ENCODE peak calls at places on chromosomes 12 and 14, in ten cellular contexts. U is LoVo; W is aorta; G is activated gamma-delta T cell; R is kidney epithelial cell; S is hepatocyte; J is cardiac muscle cell; D is CD8-positive, alpha-beta memory T cell; V is mesenchymal stem cell; T is Caki2. Z is an unnamed sample.

GRCh38 chr14:68552597-68552996 is 240.3 kb downstream of the ZFP36L1 start:
- DNase-seq in U (no peak), V (peak; percentile 37), S (no peak), G (no peak), J (no peak), T (peak; percentile 40), D (no peak), R (no peak), W (no peak), Z (no peak)

GRCh38 chr12:11555743-11556625 is 93.5 kb upstream of the ETV6 start:
- DNase-seq in J (no peak), W (no peak), T (no peak), V (no peak), D (no peak), U (peak; percentile 24), G (no peak), R (no peak), S (peak; percentile 20), Z (peak; percentile 31)

GRCh38 chr14:105601360-105602242 is 75.2 kb downstream of the TMEM121 start:
- DNase-seq in S (peak; percentile 1), J (no peak), W (peak; percentile 57), V (no peak), G (no peak), D (no peak), T (no peak), U (no peak), R (no peak), Z (no peak)

GRCh38 chr14:69828372-69828771 is 31.3 kb upstream of the SLC10A1 start:
- DNase-seq in T (no peak), R (no peak), V (no peak), S (no peak), J (no peak), W (no peak), G (no peak), U (no peak), D (no peak), Z (no peak)

GRCh38 chr12:71804505-71804904 is 35.1 kb upstream of the TBC1D15 start:
- DNase-seq in R (no peak), W (no peak), S (no peak), J (no peak), G (no peak), U (no peak), T (no peak), V (no peak), D (no peak), Z (no peak)

GRCh38 chr12:94873368-94874085 is 130.0 kb downstream of the NDUFA12 start:
- DNase-seq in U (peak; percentile 68), S (peak; percentile 64), W (peak; percentile 77), V (no peak), D (no peak), J (peak; percentile 63), R (no peak), G (no peak), T (no peak), Z (no peak)

GRCh38 chr12:69996276-69996675 is 171.2 kb downstream of the MYRFL start:
- DNase-seq in W (no peak), J (no peak), D (no peak), R (no peak), G (no peak), S (no peak), U (no peak), V (no peak), T (no peak), Z (no peak)

GRCh38 chr14:52789118-52789517 is 2.3 kb downstream of the GNPNAT1 start:
- DNase-seq in S (no peak), D (no peak), W (no peak), J (no peak), R (no peak), T (no peak), V (peak; percentile 13), G (no peak), U (no peak), Z (no peak)

GRCh38 chr12:118237908-118238307 is 102.0 kb downstream of the PEBP1 start:
- DNase-seq in D (no peak), J (no peak), S (peak; percentile 7), V (peak; percentile 15), G (no peak), U (peak; percentile 46), W (no peak), T (no peak), R (peak; percentile 39), Z (no peak)

GRCh38 chr12:59446156-59446555 is 149.7 kb upstream of the SLC16A7 start:
- DNase-seq in D (no peak), J (no peak), G (no peak), R (no peak), U (no peak), S (peak; percentile 65), T (no peak), W (no peak), V (no peak), Z (no peak)

GRCh38 chr12:7101694-7102131 is 7.3 kb downstream of the C1RL start:
- DNase-seq in V (no peak), W (no peak), G (no peak), S (no peak), U (no peak), R (no peak), T (no peak), D (no peak), J (peak; percentile 26), Z (no peak)

GRCh38 chr14:71138236-71139057 is 231.2 kb downstream of the PCNX1 start:
- DNase-seq in W (no peak), T (no peak), J (no peak), R (no peak), D (no peak), S (no peak), G (no peak), U (no peak), V (no peak), Z (no peak)